ENCODE peak calls at places on chromosomes 16 and 17, in eight cellular contexts. A is RCC 7860, K is T-helper 9 cell, P is tibial nerve, I is activated T-cell treated with anti-CD3 and anti-CD28 coated beads for 48 hours, U is Calu3, N is GF-D8, S is aorta. T is an unnamed sample.

GRCh38 chr16:59748531-59748930 is 1014.4 kb upstream of the GOT2 start:
- DNase-seq in N (no peak), S (no peak), P (no peak), A (no peak), U (no peak), K (no peak), I (no peak), T (no peak)

GRCh38 chr16:4505356-4506153 is 29.4 kb downstream of the HMOX2 start:
- DNase-seq in I (peak), S (peak), U (no peak), A (no peak), K (peak), P (no peak), N (peak), T (peak)

GRCh38 chr17:76735586-76736348 is 1.4 kb downstream of the SRSF2 start:
- DNase-seq in N (no peak), K (no peak), P (no peak), I (no peak), A (no peak), S (no peak), U (no peak), T (no peak)

GRCh38 chr16:4266372-4266771 is 6.5 kb downstream of the TFAP4 start:
- DNase-seq in S (no peak), P (no peak), U (no peak), N (no peak), I (no peak), A (no peak), K (no peak), T (no peak)

GRCh38 chr16:30488764-30489595 is 16.4 kb downstream of the ITGAL start:
- DNase-seq in A (no peak), N (no peak), P (no peak), U (no peak), S (peak), K (no peak), I (no peak), T (no peak)

GRCh38 chr16:9823510-9823909 is 358.7 kb downstream of the GRIN2A start:
- DNase-seq in S (no peak), U (no peak), K (no peak), A (no peak), I (no peak), N (no peak), P (no peak), T (no peak)

GRCh38 chr16:87970206-87970605 is 19.0 kb downstream of the BANP start:
- DNase-seq in I (no peak), P (no peak), U (no peak), S (no peak), N (no peak), A (no peak), K (no peak), T (no peak)

GRCh38 chr17:63279498-63280230 is 166.4 kb downstream of the CYB561 start:
- DNase-seq in S (no peak), U (no peak), I (no peak), P (no peak), A (peak), N (no peak), K (no peak), T (no peak)

GRCh38 chr16:88045820-88046303 is 94.6 kb downstream of the BANP start:
- DNase-seq in U (no peak), A (no peak), S (peak), N (no peak), I (no peak), P (no peak), K (no peak), T (no peak)

GRCh38 chr17:79024901-79025737 is 1.1 kb downstream of the C1QTNF1 start:
- DNase-seq in U (no peak), K (no peak), P (no peak), I (no peak), S (peak), N (no peak), A (no peak), T (no peak)

GRCh38 chr16:35598696-35599332 is 2139.4 kb downstream of the TP53TG3F start:
- DNase-seq in A (peak), K (no peak), N (no peak), S (no peak), I (no peak), U (no peak), P (no peak), T (no peak)

GRCh38 chr17:59762022-59762825 is 54.8 kb downstream of the VMP1 start:
- DNase-seq in N (no peak), U (no peak), I (no peak), S (no peak), A (peak), K (no peak), P (no peak), T (no peak)

GRCh38 chr16:78249056-78249455 is 149.6 kb downstream of the WWOX start:
- DNase-seq in A (no peak), N (no peak), U (peak), S (no peak), K (no peak), I (no peak), P (no peak), T (no peak)

GRCh38 chr16:81645303-81645702 is 133.8 kb upstream of the PLCG2 start:
- DNase-seq in I (no peak), N (no peak), K (no peak), A (peak), S (peak), P (no peak), U (no peak), T (no peak)

GRCh38 chr17:57104461-57105175 is 19.6 kb downstream of the AKAP1 start:
- DNase-seq in N (no peak), S (no peak), P (no peak), I (no peak), K (no peak), U (no peak), A (peak), T (no peak)

GRCh38 chr17:45402916-45403315 is 29.8 kb downstream of the ARHGAP27 start:
- DNase-seq in N (no peak), P (no peak), K (no peak), I (no peak), S (no peak), A (no peak), U (no peak), T (no peak)

GRCh38 chr16:66026211-66026610 is 340.3 kb upstream of the CDH5 start:
- DNase-seq in K (no peak), I (no peak), S (no peak), U (peak), A (no peak), N (no peak), P (no peak), T (no peak)

GRCh38 chr16:11280616-11281522 is at the start of gene PRM1:
- DNase-seq in I (no peak), P (no peak), S (no peak), A (no peak), K (no peak), N (no peak), U (no peak), T (no peak)

T was measured in activated CD4-positive, alpha-beta T cell treated with anti-CD3 and anti-CD28 coated beads, Interleukin-2, amount 50 U/mL, for 4 hours.